ENCODE peak calls at places on chromosomes 2 and 18, in seven cellular contexts. M is brain microvascular endothelial cell, B is uterus, G is SJSA1, X is transverse colon, C is left lung, H is GM23338. S is an unnamed sample.

GRCh38 chr2:13901526-13901925 is 731.0 kb upstream of the LRATD1 start:
- DNase-seq in M (no peak), B (no peak), G (no peak), X (no peak), C (no peak), H (no peak), S (no peak)

GRCh38 chr2:42881732-42882131 is 89.3 kb upstream of the HAAO start:
- DNase-seq in M (no peak), B (no peak), G (no peak), X (no peak), C (no peak), H (no peak), S (no peak)

GRCh38 chr2:59567115-59567514 is 986.3 kb downstream of the BCL11A start:
- DNase-seq in M (no peak), B (no peak), G (no peak), X (peak), C (no peak), H (no peak), S (no peak)

GRCh38 chr2:233007739-233008138 is 5.3 kb downstream of the NGEF start:
- DNase-seq in M (no peak), B (peak), G (no peak), X (no peak), C (no peak), H (no peak), S (no peak)

GRCh38 chr2:168716839-168717238 is 85.6 kb upstream of the NOSTRIN start:
- DNase-seq in M (no peak), B (no peak), G (no peak), X (no peak), C (no peak), H (no peak), S (no peak)

GRCh38 chr2:211435331-211435730 is 878.9 kb downstream of the CPS1 start:
- DNase-seq in M (no peak), B (no peak), G (no peak), X (no peak), C (no peak), H (peak), S (no peak)

GRCh38 chr2:169005080-169005598 is 26.0 kb downstream of the ABCB11 start:
- DNase-seq in M (no peak), B (no peak), G (no peak), X (no peak), C (no peak), H (peak), S (no peak)

GRCh38 chr2:101816598-101816997 is 119.1 kb downstream of the MAP4K4 start:
- DNase-seq in M (no peak), B (no peak), G (no peak), X (no peak), C (no peak), H (no peak), S (no peak)

GRCh38 chr18:46387426-46388131 is 269.4 kb downstream of the LOXHD1 start:
- DNase-seq in M (no peak), B (no peak), G (no peak), X (no peak), C (no peak), H (no peak), S (no peak)

GRCh38 chr2:240459401-240460242 is 24.2 kb downstream of the GPC1 start:
- DNase-seq in M (no peak), B (peak), G (no peak), X (no peak), C (peak), H (no peak), S (peak)

GRCh38 chr2:233225230-233226068 is 26.0 kb upstream of the ATG16L1 start:
- DNase-seq in M (no peak), B (no peak), G (no peak), X (no peak), C (no peak), H (no peak), S (no peak)

GRCh38 chr2:160156665-160157064 is 43.4 kb downstream of the ITGB6 start:
- DNase-seq in M (peak), B (no peak), G (peak), X (no peak), C (no peak), H (no peak), S (no peak)

GRCh38 chr2:166671831-166672230 is 177.8 kb upstream of the SCN7A start:
- DNase-seq in M (no peak), B (no peak), G (no peak), X (no peak), C (no peak), H (no peak), S (no peak)

GRCh38 chr2:241006412-241006811 is 8.0 kb downstream of the SNED1 start:
- DNase-seq in M (no peak), B (no peak), G (no peak), X (no peak), C (no peak), H (no peak), S (no peak)

GRCh38 chr2:226791056-226791486 is 8.5 kb downstream of the IRS1 start:
- DNase-seq in M (peak), B (peak), G (peak), X (peak), C (no peak), H (peak), S (peak)

GRCh38 chr2:199228887-199229819 is 228.6 kb downstream of the SATB2 start:
- DNase-seq in M (peak), B (no peak), G (peak), X (no peak), C (no peak), H (no peak), S (no peak)

GRCh38 chr2:89848763-89849162 is 1157.3 kb downstream of the RPIA start:
- DNase-seq in M (no peak), B (no peak), G (no peak), X (no peak), C (no peak), H (no peak), S (no peak)

GRCh38 chr2:174787485-174788205 is 23.4 kb upstream of the CHRNA1 start:
- DNase-seq in M (peak), B (no peak), G (peak), X (no peak), C (peak), H (peak), S (no peak)

GRCh38 chr2:160427629-160428424 is 65.8 kb downstream of the RBMS1 start:
- DNase-seq in M (peak), B (no peak), G (peak), X (peak), C (no peak), H (no peak), S (no peak)

GRCh38 chr2:19881866-19882265 is 19.9 kb downstream of the TTC32 start:
- DNase-seq in M (no peak), B (no peak), G (no peak), X (no peak), C (no peak), H (no peak), S (no peak)

GRCh38 chr2:96848264-96848663 is 4.4 kb upstream of the ANKRD23 start:
- DNase-seq in M (no peak), B (no peak), G (no peak), X (no peak), C (no peak), H (no peak), S (no peak)

GRCh38 chr2:38797276-38797675 is 19.3 kb downstream of the GEMIN6 start:
- DNase-seq in M (no peak), B (no peak), G (no peak), X (no peak), C (no peak), H (no peak), S (no peak)
- H3K4me3 ChIP-seq in M (no peak), B (no peak), G (no peak), X (no peak), C (no peak), H (no peak), S (no peak)

GRCh38 chr2:11618708-11619062 is 51.3 kb downstream of the NTSR2 start:
- DNase-seq in M (no peak), B (no peak), G (no peak), X (no peak), C (no peak), H (no peak), S (no peak)
- H3K27ac ChIP-seq in M (no peak), B (no peak), G (no peak), X (no peak), C (no peak), H (no peak), S (no peak)

DNA sequence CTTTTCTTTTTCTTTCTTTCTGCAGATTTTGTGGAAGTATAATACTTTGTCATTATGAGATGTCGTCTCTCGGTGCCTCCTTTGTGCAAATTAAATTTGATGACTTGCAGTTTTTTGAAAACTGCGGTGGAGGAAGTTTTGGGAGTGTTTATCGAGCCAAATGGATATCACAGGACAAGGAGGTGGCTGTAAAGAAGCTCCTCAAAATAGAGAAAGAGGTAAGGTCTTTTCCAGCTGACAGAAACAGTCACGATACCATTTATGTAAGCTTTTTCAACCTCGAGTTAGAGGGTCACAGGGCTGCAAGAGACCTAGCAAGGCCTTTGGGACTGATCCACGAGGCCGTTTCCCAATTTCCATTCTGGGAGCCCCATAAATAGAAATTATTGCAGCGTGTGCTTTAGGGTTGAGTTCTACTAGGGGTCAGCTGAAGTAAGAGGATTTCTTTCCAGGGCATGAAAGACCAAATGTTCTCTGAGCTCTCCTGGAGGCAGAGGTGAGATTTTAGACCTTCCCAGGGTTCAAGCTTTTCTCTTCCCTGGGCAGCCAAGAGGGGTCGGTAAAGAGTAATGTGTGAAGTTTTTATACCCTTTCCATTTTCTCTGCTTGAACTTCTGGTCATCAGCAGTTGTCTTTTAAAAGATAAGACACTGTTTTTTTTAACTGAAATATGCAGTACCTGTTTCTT is 15.5 kb downstream of the MAP3K20 start:
- DNase-seq in M (no peak), B (peak), G (no peak), X (no peak), C (no peak), H (peak), S (no peak)
- H3K4me3 ChIP-seq in M (no peak), B (peak), G (no peak), X (no peak), C (no peak), H (no peak), S (no peak)

GRCh38 chr18:70322385-70322784 is 33.5 kb downstream of the SOCS6 start:
- DNase-seq in M (no peak), B (no peak), G (no peak), X (no peak), C (no peak), H (no peak), S (no peak)

GRCh38 chr18:70324897-70325296 is 36.1 kb downstream of the SOCS6 start:
- DNase-seq in M (no peak), B (no peak), G (no peak), X (no peak), C (no peak), H (no peak), S (no peak)

GRCh38 chr18:70321616-70322015 is 32.8 kb downstream of the SOCS6 start:
- DNase-seq in M (no peak), B (no peak), G (no peak), X (no peak), C (no peak), H (no peak), S (no peak)

GRCh38 chr18:70326255-70326654 is 37.4 kb downstream of the SOCS6 start:
- DNase-seq in M (no peak), B (no peak), G (no peak), X (no peak), C (no peak), H (no peak), S (no peak)

DNA sequence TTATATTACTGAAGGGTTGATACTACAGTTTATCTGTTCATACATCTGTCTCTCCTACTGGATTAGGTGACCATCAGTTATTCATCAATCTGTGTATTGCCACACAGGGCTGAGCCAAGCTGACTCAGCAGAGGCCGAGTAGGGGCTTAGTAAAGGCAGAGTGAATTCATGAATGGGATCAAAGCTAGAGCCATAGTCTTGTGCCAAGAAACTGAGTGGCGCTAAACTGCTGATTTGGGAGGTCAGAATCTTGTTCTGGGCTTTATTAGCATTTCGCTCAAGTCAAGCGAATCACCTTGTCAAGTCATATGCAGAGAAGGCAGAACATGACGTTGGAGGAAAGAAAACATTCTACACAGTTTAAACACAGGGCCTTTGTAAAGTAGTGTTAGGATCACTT is 34.1 kb downstream of the SOCS6 start:
- DNase-seq in M (peak), B (no peak), G (no peak), X (no peak), C (no peak), H (no peak), S (no peak)
- H3K27ac ChIP-seq in M (no peak), B (no peak), G (no peak), X (no peak), C (no peak), H (no peak), S (no peak)

DNA sequence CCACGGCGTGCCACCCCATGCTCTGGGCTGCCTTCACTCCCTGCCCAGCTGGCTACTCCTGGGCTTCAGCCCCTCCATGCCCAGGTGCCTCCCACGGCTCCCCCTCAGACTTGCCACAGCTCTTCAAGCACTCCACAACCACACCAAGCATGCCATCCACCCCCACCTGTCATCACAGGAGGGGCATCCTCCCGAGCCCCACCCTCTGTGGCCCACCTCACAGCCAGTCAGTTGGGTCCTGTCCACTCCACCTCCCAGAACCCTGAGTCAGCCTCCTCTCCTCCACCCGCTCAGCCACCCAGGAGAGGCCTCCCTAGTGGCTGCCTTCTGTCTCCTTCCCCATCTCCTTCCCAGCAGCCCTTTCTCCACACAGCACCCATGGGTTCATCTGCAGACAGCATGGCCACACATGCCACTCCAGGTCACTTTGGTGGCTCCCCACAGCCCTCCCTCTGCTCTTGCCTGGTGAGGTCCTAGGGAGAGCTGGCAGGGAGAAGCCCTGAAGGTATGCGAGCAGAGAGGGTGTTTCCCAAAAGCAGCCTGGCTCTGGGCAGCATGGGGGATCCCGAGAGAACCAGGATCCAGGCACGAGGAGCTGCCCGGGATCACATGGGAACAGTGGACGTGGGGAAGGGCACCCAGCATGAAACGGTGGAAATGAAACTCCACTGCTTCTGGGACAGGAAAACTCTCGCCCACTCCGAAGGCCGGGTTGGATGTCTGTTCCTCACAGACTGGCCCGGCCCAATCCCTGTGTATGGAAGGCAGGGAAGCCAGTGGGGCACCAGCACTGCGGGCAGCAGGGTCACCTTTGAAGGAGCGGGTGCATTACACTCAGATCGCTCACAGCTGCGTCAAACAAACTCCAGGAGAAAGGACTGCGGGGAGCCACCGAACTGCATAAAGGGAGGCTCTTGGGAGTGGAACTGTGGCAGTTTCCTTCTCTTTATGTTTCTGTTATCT is 2.7 kb downstream of the LIMS2 start:
- DNase-seq in M (no peak), B (peak), G (no peak), X (no peak), C (no peak), H (no peak), S (no peak)
- H3K4me3 ChIP-seq in M (no peak), B (peak), G (no peak), X (peak), C (peak), H (no peak), S (peak)

DNA sequence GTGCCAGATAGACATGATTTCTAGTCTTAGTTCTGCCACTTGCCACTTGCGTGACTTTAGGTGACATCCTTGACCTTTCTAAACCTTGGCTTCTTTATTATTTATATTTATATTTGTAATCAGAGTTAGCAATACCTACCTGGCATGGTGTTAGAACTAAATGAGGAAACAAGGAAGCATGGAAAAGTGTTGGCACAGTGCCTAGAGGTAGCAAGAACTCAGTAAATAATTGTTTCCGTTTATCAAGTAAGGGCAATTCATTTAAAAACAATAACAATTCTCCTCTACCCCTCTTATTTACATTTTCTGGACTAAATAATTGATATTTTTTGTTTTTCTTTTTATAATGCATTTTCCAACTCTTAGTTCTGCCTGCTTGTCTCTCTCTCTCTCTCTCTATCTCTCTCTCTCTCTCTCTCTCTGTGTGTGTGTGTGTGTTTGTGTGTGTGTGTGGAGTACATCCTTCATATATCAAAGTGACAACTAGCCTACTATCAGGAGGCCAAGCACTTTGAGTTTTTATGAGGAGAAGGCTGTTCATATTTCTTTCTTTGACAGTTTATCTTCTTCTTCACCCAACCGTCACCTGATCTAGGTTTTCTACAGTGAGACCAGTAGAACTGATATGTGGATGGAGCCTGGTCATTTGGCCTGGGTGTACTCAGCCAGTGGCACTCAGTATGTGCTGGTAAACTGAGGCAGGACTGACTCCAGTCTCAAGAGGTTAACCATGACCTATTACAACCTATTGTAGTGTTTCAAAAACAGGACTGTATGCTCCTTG is 134.5 kb downstream of the LRRTM1 start:
- DNase-seq in M (no peak), B (no peak), G (no peak), X (no peak), C (no peak), H (no peak), S (no peak)
- H3K27ac ChIP-seq in M (no peak), B (no peak), G (no peak), X (no peak), C (no peak), H (no peak), S (no peak)

GRCh38 chr2:8487461-8487932 is 194.4 kb upstream of the ID2 start:
- DNase-seq in M (no peak), B (no peak), G (no peak), X (no peak), C (no peak), H (peak), S (no peak)

GRCh38 chr2:8490166-8490565 is 191.7 kb upstream of the ID2 start:
- DNase-seq in M (no peak), B (no peak), G (no peak), X (no peak), C (no peak), H (no peak), S (no peak)

GRCh38 chr2:8489751-8490150 is 192.1 kb upstream of the ID2 start:
- DNase-seq in M (no peak), B (no peak), G (no peak), X (no peak), C (no peak), H (no peak), S (no peak)

GRCh38 chr2:8489221-8489620 is 192.6 kb upstream of the ID2 start:
- DNase-seq in M (no peak), B (no peak), G (no peak), X (no peak), C (no peak), H (no peak), S (no peak)

DNA sequence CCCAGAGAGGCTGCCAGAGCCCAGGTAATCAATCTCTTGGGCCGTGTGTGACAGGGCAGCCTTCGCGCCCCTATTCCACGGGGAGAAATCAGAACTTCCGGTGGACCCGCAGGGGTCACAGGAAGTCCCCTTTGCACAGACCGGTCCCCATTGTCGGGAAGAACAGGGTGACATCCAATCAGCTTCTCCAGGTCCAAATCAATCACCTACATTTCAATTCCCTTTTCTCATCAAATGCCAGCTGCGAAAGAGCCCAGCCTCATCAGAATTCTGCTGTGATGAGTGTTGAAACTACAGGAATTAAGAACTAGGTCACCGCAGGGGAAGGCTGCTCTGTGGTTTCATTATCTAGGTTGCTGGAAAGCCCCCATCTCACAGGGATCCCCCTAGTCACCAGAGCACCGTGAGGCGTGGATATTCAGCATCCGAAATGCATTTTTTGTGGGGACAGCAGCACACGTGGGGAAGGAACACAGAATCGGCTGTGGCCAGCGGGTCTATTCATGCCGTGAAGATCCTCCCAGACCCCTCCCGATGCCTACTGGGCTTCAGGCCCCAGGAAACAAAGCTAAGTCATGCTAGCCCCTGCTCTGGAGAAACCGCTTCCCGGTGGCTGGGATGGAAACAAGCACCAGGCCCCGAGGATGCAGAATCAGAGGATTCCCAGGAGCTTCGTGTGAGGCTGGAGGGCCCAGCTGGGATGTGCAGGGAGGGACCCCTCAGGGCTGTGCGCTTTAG is 193.7 kb upstream of the ID2 start:
- DNase-seq in M (no peak), B (no peak), G (no peak), X (no peak), C (no peak), H (no peak), S (no peak)
- H3K4me3 ChIP-seq in M (no peak), B (no peak), G (no peak), X (no peak), C (peak), H (no peak), S (peak)

DNA sequence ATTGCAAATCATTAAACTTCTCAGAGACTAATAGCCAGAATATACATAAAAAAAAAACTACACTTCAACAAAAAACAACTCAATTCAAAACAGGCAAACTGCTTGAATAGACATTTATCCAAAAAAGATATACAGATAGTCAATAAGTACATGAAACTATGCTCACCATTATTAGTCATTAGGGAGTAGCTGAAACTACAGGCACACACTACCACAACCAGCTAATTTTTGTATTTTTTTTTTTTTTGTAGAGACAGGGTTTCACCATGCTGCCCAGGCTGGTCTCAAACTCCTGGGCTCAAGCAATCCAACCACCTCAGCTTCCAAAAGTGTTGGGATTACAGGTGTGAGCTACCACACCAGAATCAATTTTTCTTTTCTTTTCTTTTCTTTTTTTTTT is 16.9 kb downstream of the RPRD1A start:
- DNase-seq in M (no peak), B (no peak), G (no peak), X (no peak), C (no peak), H (no peak), S (no peak)
- H3K27ac ChIP-seq in M (no peak), B (no peak), G (no peak), X (no peak), C (no peak), H (no peak), S (no peak)

S was measured in lower lobe of right lung.